ENCODE peak calls at places on chromosomes 16 and 17, in four cellular contexts. One of them, this sample, is unnamed.
A peak's percentile ranks its signal among the peaks of the same experiment; 100 is the strongest.

GRCh38 chr16:5379948-5380347 is 282.4 kb upstream of the EEF2KMT start:
- DNase-seq in AG10803: no peak
- DNase-seq in lung: no peak
- DNase-seq in ascending aorta: no peak
- DNase-seq in this sample: no peak

GRCh38 chr16:53456625-53457024 is 22.4 kb downstream of the RBL2 start:
- DNase-seq in AG10803: no peak
- DNase-seq in lung: no peak
- DNase-seq in ascending aorta: no peak
- DNase-seq in this sample: no peak

GRCh38 chr17:20273741-20274500 is 193.4 kb downstream of the LGALS9B start:
- DNase-seq in AG10803: no peak
- DNase-seq in lung: no peak
- DNase-seq in ascending aorta: no peak
- DNase-seq in this sample: no peak

GRCh38 chr17:71828182-71828596 is 292.6 kb upstream of the SOX9 start:
- DNase-seq in lung: no peak
- DNase-seq in ascending aorta: no peak
- DNase-seq in AG10803: peak; percentile 83
- DNase-seq in this sample: no peak

GRCh38 chr16:75244844-75245758 is 6.3 kb downstream of the BCAR1 start:
- DNase-seq in lung: peak; percentile 65
- DNase-seq in ascending aorta: peak; percentile 98
- DNase-seq in AG10803: peak; percentile 96
- DNase-seq in this sample: peak; percentile 93

GRCh38 chr17:40062347-40063033 is at the start of gene THRA:
- DNase-seq in AG10803: peak; percentile 43
- DNase-seq in lung: peak; percentile 56
- DNase-seq in ascending aorta: peak; percentile 83
- DNase-seq in this sample: no peak

GRCh38 chr16:18829221-18829620 is 27.9 kb upstream of the ARL6IP1 start:
- DNase-seq in ascending aorta: no peak
- DNase-seq in AG10803: no peak
- DNase-seq in lung: no peak
- DNase-seq in this sample: no peak

GRCh38 chr17:49021095-49021767 is 24.0 kb downstream of the IGF2BP1 start:
- DNase-seq in ascending aorta: no peak
- DNase-seq in AG10803: peak; percentile 59
- DNase-seq in lung: no peak
- DNase-seq in this sample: no peak

GRCh38 chr16:254461-254860 is 19.8 kb downstream of the FAM234A start:
- DNase-seq in AG10803: no peak
- DNase-seq in lung: no peak
- DNase-seq in ascending aorta: no peak
- DNase-seq in this sample: no peak

GRCh38 chr16:27745348-27745747 is 195.4 kb downstream of the KATNIP start:
- DNase-seq in ascending aorta: no peak
- DNase-seq in AG10803: no peak
- DNase-seq in lung: no peak
- DNase-seq in this sample: peak; percentile 60

GRCh38 chr17:40963838-40964237 is 2.9 kb downstream of the KRT39 start:
- DNase-seq in lung: no peak
- DNase-seq in ascending aorta: no peak
- DNase-seq in AG10803: no peak
- DNase-seq in this sample: peak; percentile 59

GRCh38 chr17:83155128-83156081 is 76.0 kb downstream of the METRNL start:
- DNase-seq in ascending aorta: peak; percentile 81
- DNase-seq in AG10803: peak; percentile 99
- DNase-seq in lung: peak; percentile 29
- DNase-seq in this sample: peak; percentile 90

GRCh38 chr17:79446347-79446746 is 164.5 kb downstream of the RBFOX3 start:
- DNase-seq in AG10803: no peak
- DNase-seq in lung: no peak
- DNase-seq in ascending aorta: no peak
- DNase-seq in this sample: no peak

GRCh38 chr17:42121066-42121769 is at the start of gene KAT2A:
- DNase-seq in ascending aorta: peak; percentile 87
- DNase-seq in AG10803: peak; percentile 74
- DNase-seq in lung: peak; percentile 78
- DNase-seq in this sample: peak; percentile 84

GRCh38 chr16:6428861-6429260 is 903.8 kb upstream of the RBFOX1 start:
- DNase-seq in AG10803: no peak
- DNase-seq in ascending aorta: no peak
- DNase-seq in lung: no peak
- DNase-seq in this sample: no peak

GRCh38 chr17:32519769-32520701 is 33.2 kb downstream of the CDK5R1 start:
- DNase-seq in ascending aorta: no peak
- DNase-seq in lung: no peak
- DNase-seq in AG10803: peak; percentile 36
- DNase-seq in this sample: peak; percentile 17

GRCh38 chr17:69609495-69610315 is 195.2 kb downstream of the MAP2K6 start:
- DNase-seq in AG10803: peak; percentile 81
- DNase-seq in ascending aorta: no peak
- DNase-seq in lung: no peak
- DNase-seq in this sample: peak; percentile 45

GRCh38 chr16:71746442-71747046 is 22.0 kb upstream of the PHLPP2 start:
- DNase-seq in AG10803: peak; percentile 50
- DNase-seq in ascending aorta: no peak
- DNase-seq in lung: no peak
- DNase-seq in this sample: peak; percentile 62

GRCh38 chr17:46984341-46984740 is 5.3 kb upstream of the RPRML start:
- DNase-seq in AG10803: no peak
- DNase-seq in lung: no peak
- DNase-seq in ascending aorta: no peak
- DNase-seq in this sample: no peak

GRCh38 chr16:14303182-14303618 is 232.1 kb downstream of the MRTFB start:
- DNase-seq in AG10803: no peak
- DNase-seq in ascending aorta: no peak
- DNase-seq in lung: no peak
- DNase-seq in this sample: no peak

GRCh38 chr16:75541236-75541635 is 5.3 kb upstream of the CHST5 start:
- DNase-seq in AG10803: no peak
- DNase-seq in ascending aorta: no peak
- DNase-seq in lung: no peak
- DNase-seq in this sample: no peak

GRCh38 chr17:27630607-27631408 is at the start of gene LGALS9:
- DNase-seq in lung: peak; percentile 41
- DNase-seq in AG10803: peak; percentile 51
- DNase-seq in ascending aorta: no peak
- DNase-seq in this sample: no peak

GRCh38 chr17:6749519-6749918 is 6.3 kb upstream of the XAF1 start:
- DNase-seq in lung: no peak
- DNase-seq in ascending aorta: no peak
- DNase-seq in AG10803: no peak
- DNase-seq in this sample: peak; percentile 32

GRCh38 chr16:23692190-23692837 is 13.6 kb downstream of the PLK1 start:
- DNase-seq in AG10803: no peak
- DNase-seq in lung: no peak
- DNase-seq in ascending aorta: no peak
- DNase-seq in this sample: no peak

GRCh38 chr16:85037050-85037410 is 9.4 kb downstream of the KIAA0513 start:
- DNase-seq in lung: no peak
- DNase-seq in AG10803: peak; percentile 24
- DNase-seq in ascending aorta: no peak
- DNase-seq in this sample: peak; percentile 97

GRCh38 chr17:28008526-28008925 is 34.0 kb upstream of the NLK start:
- DNase-seq in ascending aorta: no peak
- DNase-seq in lung: no peak
- DNase-seq in AG10803: peak; percentile 36
- DNase-seq in this sample: peak; percentile 59

GRCh38 chr17:35460354-35460851 is 11.8 kb upstream of the SLFN13 start:
- DNase-seq in ascending aorta: peak; percentile 65
- DNase-seq in lung: peak; percentile 75
- DNase-seq in AG10803: no peak
- DNase-seq in this sample: no peak

GRCh38 chr17:41864498-41864836 is 756 bp downstream of the KLHL11 start:
- DNase-seq in lung: no peak
- DNase-seq in ascending aorta: no peak
- DNase-seq in AG10803: no peak
- DNase-seq in this sample: no peak

GRCh38 chr17:38658741-38659345 is 15.9 kb downstream of the EPOP start:
- DNase-seq in AG10803: no peak
- DNase-seq in lung: no peak
- DNase-seq in ascending aorta: no peak
- DNase-seq in this sample: no peak

GRCh38 chr16:29784901-29785500 is 5.5 kb upstream of the KIF22 start:
- DNase-seq in ascending aorta: peak; percentile 77
- DNase-seq in lung: peak; percentile 68
- DNase-seq in AG10803: peak; percentile 50
- DNase-seq in this sample: peak; percentile 61

DNA sequence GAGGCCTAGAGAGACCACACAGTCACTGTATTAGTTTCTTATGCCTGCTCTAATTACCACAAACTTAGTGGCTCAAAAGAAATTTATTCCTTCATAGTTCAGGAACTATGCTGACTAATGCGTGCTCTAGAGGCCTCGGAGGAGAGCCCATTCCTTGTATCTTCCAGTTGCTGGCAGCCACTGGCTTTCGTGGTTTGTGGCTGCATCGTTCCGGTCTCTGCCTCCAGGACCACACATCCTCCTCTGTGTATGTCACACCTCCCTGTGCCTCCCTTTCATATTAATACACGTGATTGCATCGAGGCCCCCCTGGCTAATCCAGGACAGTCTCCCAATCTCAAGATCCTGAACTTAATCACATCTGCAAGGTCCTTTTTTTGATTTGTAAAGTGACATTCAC is 16.9 kb upstream of the MYLK3 start:
- DNase-seq in AG10803: peak; percentile 56
- DNase-seq in ascending aorta: no peak
- DNase-seq in lung: no peak
- DNase-seq in this sample: peak; percentile 55
- H3K4me3 ChIP-seq in AG10803: no peak overlapping the region
- H3K4me3 ChIP-seq in ascending aorta: no peak overlapping the region
- H3K4me3 ChIP-seq in lung: no peak overlapping the region
- H3K4me3 ChIP-seq in this sample: no peak overlapping the region

GRCh38 chr16:87757841-87758426 is 7.9 kb downstream of the KLHDC4 start:
- DNase-seq in ascending aorta: no peak
- DNase-seq in AG10803: no peak
- DNase-seq in lung: no peak
- DNase-seq in this sample: peak; percentile 54

GRCh38 chr16:87754535-87754934 is 11.3 kb downstream of the KLHDC4 start:
- DNase-seq in lung: no peak
- DNase-seq in ascending aorta: no peak
- DNase-seq in AG10803: no peak
- DNase-seq in this sample: no peak
- TF ChIP-seq CTCF in lung: no peak
- TF ChIP-seq CTCF in ascending aorta: no peak
- TF ChIP-seq CTCF in AG10803: no peak
- TF ChIP-seq CTCF in this sample: no peak

GRCh38 chr17:8152112-8152775 is at the start of gene PER1:
- DNase-seq in AG10803: peak; percentile 95
- DNase-seq in lung: peak; percentile 98
- DNase-seq in ascending aorta: peak; percentile 99
- DNase-seq in this sample: peak; percentile 97
- H3K4me3 ChIP-seq in AG10803: peak within 1 kb of the TSS; percentile 98
- H3K4me3 ChIP-seq in lung: peak within 1 kb of the TSS; percentile 77
- H3K4me3 ChIP-seq in ascending aorta: peak within 1 kb of the TSS; percentile 80
- H3K4me3 ChIP-seq in this sample: peak within 1 kb of the TSS; percentile 97

GRCh38 chr16:57720142-57720575 is 15.4 kb upstream of the KATNB1 start:
- DNase-seq in AG10803: peak; percentile 50
- DNase-seq in lung: peak; percentile 53
- DNase-seq in ascending aorta: no peak
- DNase-seq in this sample: peak; percentile 44
- TF ChIP-seq CTCF in AG10803: peak; percentile 63
- TF ChIP-seq CTCF in lung: peak; percentile 14
- TF ChIP-seq CTCF in ascending aorta: no peak
- TF ChIP-seq CTCF in this sample: peak; percentile 61

GRCh38 chr17:66967867-66968543 is 3.5 kb downstream of the CACNG4 start:
- DNase-seq in ascending aorta: no peak
- DNase-seq in lung: no peak
- DNase-seq in AG10803: no peak
- DNase-seq in this sample: no peak

GRCh38 chr17:66965801-66966528 is 1.5 kb downstream of the CACNG4 start:
- DNase-seq in AG10803: no peak
- DNase-seq in lung: no peak
- DNase-seq in ascending aorta: no peak
- DNase-seq in this sample: no peak

GRCh38 chr17:66968916-66969315 is 4.4 kb downstream of the CACNG4 start:
- DNase-seq in ascending aorta: no peak
- DNase-seq in lung: no peak
- DNase-seq in AG10803: no peak
- DNase-seq in this sample: no peak

GRCh38 chr17:66964930-66965800 is 658 bp downstream of the CACNG4 start:
- DNase-seq in lung: no peak
- DNase-seq in ascending aorta: no peak
- DNase-seq in AG10803: no peak
- DNase-seq in this sample: no peak

GRCh38 chr17:66966529-66967418 is 2.3 kb downstream of the CACNG4 start:
- DNase-seq in lung: no peak
- DNase-seq in AG10803: no peak
- DNase-seq in ascending aorta: no peak
- DNase-seq in this sample: no peak
- H3K4me3 ChIP-seq in lung: no peak overlapping the region
- H3K4me3 ChIP-seq in AG10803: no peak overlapping the region
- H3K4me3 ChIP-seq in ascending aorta: no peak overlapping the region
- H3K4me3 ChIP-seq in this sample: no peak overlapping the region

GRCh38 chr17:64533784-64534183 is 27.0 kb downstream of the CEP95 start:
- DNase-seq in ascending aorta: no peak
- DNase-seq in lung: no peak
- DNase-seq in AG10803: no peak
- DNase-seq in this sample: no peak

GRCh38 chr17:64531955-64532371 is 25.2 kb downstream of the CEP95 start:
- DNase-seq in lung: no peak
- DNase-seq in ascending aorta: no peak
- DNase-seq in AG10803: peak; percentile 92
- DNase-seq in this sample: peak; percentile 41

GRCh38 chr17:64535357-64535756 is 28.6 kb downstream of the CEP95 start:
- DNase-seq in lung: no peak
- DNase-seq in ascending aorta: no peak
- DNase-seq in AG10803: no peak
- DNase-seq in this sample: no peak

GRCh38 chr17:64532409-64532808 is 25.6 kb downstream of the CEP95 start:
- DNase-seq in lung: no peak
- DNase-seq in AG10803: no peak
- DNase-seq in ascending aorta: no peak
- DNase-seq in this sample: no peak

GRCh38 chr17:64534187-64534586 is 27.4 kb downstream of the CEP95 start:
- DNase-seq in AG10803: no peak
- DNase-seq in lung: no peak
- DNase-seq in ascending aorta: no peak
- DNase-seq in this sample: no peak
- TF ChIP-seq CTCF in AG10803: peak; percentile 19
- TF ChIP-seq CTCF in lung: no peak
- TF ChIP-seq CTCF in ascending aorta: no peak
- TF ChIP-seq CTCF in this sample: peak; percentile 10